ENCODE peak calls at places on chromosomes 16 and 17, in four cellular contexts. F, T, H and B are unnamed samples.
A peak's percentile ranks its signal among the peaks of the same experiment; 100 is the strongest.

GRCh38 chr16:28186752-28187151 is 25.0 kb downstream of the XPO6 start:
- DNase-seq in F (no peak), T (no peak), H (no peak), B (no peak)

GRCh38 chr17:5078106-5079028 is at the start of gene ZFP3:
- DNase-seq in F (peak; percentile 87), T (peak; percentile 92), H (peak; percentile 97), B (peak; percentile 95)

GRCh38 chr16:57622361-57623250 is 5.8 kb upstream of the ADGRG1 start:
- DNase-seq in F (peak; percentile 41), T (no peak), H (peak; percentile 67), B (peak; percentile 61)

GRCh38 chr16:70725024-70725911 is 39.4 kb upstream of the MTSS2 start:
- DNase-seq in F (no peak), T (no peak), H (no peak), B (peak; percentile 85)

GRCh38 chr16:84115919-84116719 is 623 bp downstream of the MBTPS1 start:
- DNase-seq in F (peak; percentile 57), T (no peak), H (no peak), B (no peak)

GRCh38 chr17:80986816-80987480 is 4.7 kb upstream of the CHMP6 start:
- DNase-seq in F (no peak), T (no peak), H (peak; percentile 86), B (peak; percentile 66)

GRCh38 chr17:72772331-72772821 is 320.1 kb downstream of the SLC39A11 start:
- DNase-seq in F (no peak), T (no peak), H (no peak), B (no peak)

GRCh38 chr16:46896314-46896968 is 12.3 kb downstream of the GPT2 start:
- DNase-seq in F (peak; percentile 63), T (no peak), H (peak; percentile 76), B (no peak)

GRCh38 chr17:73822371-73822770 is 178.1 kb upstream of the SDK2 start:
- DNase-seq in F (no peak), T (no peak), H (no peak), B (no peak)

GRCh38 chr17:80751070-80751459 is 206.4 kb downstream of the RPTOR start:
- DNase-seq in F (no peak), T (no peak), H (no peak), B (no peak)

GRCh38 chr17:2691069-2691871 is 20.3 kb downstream of the CLUH start:
- DNase-seq in F (no peak), T (no peak), H (peak; percentile 61), B (peak; percentile 62)

GRCh38 chr16:57592591-57593003 is 35.8 kb upstream of the ADGRG1 start:
- DNase-seq in F (no peak), T (no peak), H (peak; percentile 89), B (no peak)

GRCh38 chr17:29584452-29585079 is 4.9 kb downstream of the GIT1 start:
- DNase-seq in F (no peak), T (peak; percentile 26), H (no peak), B (peak; percentile 67)

GRCh38 chr17:2436516-2436915 is 35.7 kb upstream of the MNT start:
- DNase-seq in F (no peak), T (peak; percentile 18), H (no peak), B (no peak)

GRCh38 chr16:1530883-1531637 is 2.4 kb upstream of the TMEM204 start:
- DNase-seq in F (peak; percentile 86), T (no peak), H (no peak), B (no peak)

GRCh38 chr17:27218719-27219488 is 75.0 kb upstream of the WSB1 start:
- DNase-seq in F (no peak), T (no peak), H (no peak), B (no peak)

GRCh38 chr16:53734908-53735307 is 31.0 kb downstream of the FTO start:
- DNase-seq in F (no peak), T (no peak), H (no peak), B (no peak)

GRCh38 chr16:68244481-68244902 is 681 bp upstream of the PLA2G15 start:
- DNase-seq in F (no peak), T (no peak), H (peak; percentile 83), B (no peak)

GRCh38 chr17:62919388-62919787 is 46.6 kb upstream of the TANC2 start:
- DNase-seq in F (no peak), T (no peak), H (no peak), B (no peak)

GRCh38 chr17:78315355-78316114 is 44.3 kb downstream of the SOCS3 start:
- DNase-seq in F (peak; percentile 94), T (peak; percentile 35), H (no peak), B (peak; percentile 89)

GRCh38 chr16:69599731-69600130 is 34.0 kb downstream of the NFAT5 start:
- DNase-seq in F (no peak), T (no peak), H (no peak), B (no peak)

GRCh38 chr17:82873521-82873920 is 33.7 kb upstream of the ZNF750 start:
- DNase-seq in F (no peak), T (no peak), H (no peak), B (no peak)

GRCh38 chr16:55832425-55832787 is 490 bp downstream of the CES1 start:
- DNase-seq in F (no peak), T (peak; percentile 2), H (no peak), B (no peak)

DNA sequence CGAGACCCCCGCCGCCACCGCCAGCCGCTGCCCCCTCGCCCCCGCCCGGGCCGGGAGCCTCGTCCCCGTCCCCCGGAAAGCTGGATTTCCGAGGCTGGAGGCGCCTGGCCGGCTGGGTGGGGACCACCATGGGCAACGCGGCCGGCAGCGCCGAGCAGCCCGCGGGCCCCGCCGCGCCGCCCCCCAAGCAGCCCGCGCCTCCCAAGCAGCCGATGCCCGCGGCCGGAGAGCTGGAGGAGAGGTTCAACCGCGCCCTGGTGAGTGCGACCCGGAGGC is 250 bp downstream of the FMNL1 start:
- DNase-seq in F (no peak), T (no peak), H (peak; percentile 89), B (no peak)
- H3K4me3 ChIP-seq in F (peak overlapping the region; percentile 78), T (peak overlapping the region; percentile 85), H (peak overlapping the region; percentile 70), B (peak overlapping the region; percentile 64)

DNA sequence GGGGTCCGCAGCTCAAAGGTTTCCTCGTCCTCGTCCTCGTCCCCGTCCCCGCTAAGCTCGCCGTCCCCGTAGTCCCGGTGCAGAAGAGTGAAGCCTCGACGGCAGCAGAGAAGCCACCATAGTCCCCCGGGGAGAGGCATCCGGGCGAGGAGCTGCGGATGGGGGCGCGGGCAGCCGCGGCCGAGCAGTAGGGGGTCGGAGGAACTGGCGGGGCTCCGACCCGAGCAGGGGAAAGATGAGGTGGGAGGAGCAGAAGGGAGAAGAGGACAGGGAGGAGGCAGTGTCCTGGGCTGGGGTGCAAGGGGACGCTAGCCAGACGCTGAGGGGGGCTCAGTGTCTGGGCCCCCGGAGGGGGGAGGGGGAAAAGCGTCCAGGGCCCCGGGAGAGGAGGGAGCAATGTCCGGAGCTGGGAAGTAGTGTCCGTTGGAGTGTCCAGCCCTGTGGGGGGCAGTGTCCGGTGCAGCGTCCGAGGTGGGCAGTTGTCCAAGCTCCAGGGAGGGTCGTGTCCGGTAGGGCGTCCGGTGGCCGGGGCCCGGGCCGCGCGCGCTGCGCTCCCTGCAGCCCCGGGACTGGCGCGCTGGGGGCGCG is at the start of gene PLEKHH3:
- DNase-seq in F (no peak), T (peak; percentile 66), H (peak; percentile 85), B (no peak)
- TF ChIP-seq CTCF in F (peak; percentile 20), T (no peak), H (no peak), B (peak; percentile 28)

GRCh38 chr16:5769513-5769912 is 671.9 kb upstream of the EEF2KMT start:
- DNase-seq in F (no peak), T (no peak), H (no peak), B (no peak)
- H3K4me1 ChIP-seq in F (no peaks in the 10 kb centered on the region), T (no peaks in the 10 kb centered on the region), H (no peaks in the 10 kb centered on the region), B (no peaks in the 10 kb centered on the region)

DNA sequence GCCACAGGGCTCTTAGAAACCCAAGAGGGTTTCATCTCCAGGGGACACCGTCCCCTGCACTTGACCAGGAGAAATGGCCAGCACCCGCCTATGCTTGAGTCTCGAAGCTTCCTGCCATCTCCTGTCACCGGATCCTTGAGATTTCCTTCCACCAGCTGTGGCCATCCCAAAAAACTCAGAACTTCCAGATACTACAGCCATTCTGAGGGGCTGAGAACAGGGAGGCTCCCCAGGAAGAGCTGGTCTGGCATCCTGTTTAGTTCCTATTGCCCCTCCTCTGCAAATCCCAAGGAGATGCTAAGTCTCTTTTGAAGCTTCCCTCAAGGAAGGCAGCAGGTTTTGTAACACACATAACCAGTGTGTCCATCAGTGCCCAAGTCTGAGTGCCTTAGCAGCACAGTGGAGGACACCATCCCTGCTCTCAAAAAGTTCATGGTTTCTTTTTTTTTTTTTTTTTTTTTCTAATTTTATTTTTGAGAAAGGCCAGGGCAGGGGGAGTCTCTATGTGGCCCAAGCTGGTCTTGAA is 2.0 kb downstream of the UBALD2 start:
- DNase-seq in F (no peak), T (no peak), H (no peak), B (no peak)
- H3K4me3 ChIP-seq in F (peak overlapping the region; percentile 99), T (peak overlapping the region; percentile 89), H (peak overlapping the region; percentile 92), B (peak overlapping the region; percentile 77)

GRCh38 chr16:8869212-8869987 is 594 bp upstream of the CARHSP1 start:
- DNase-seq in F (no peak), T (peak; percentile 81), H (peak; percentile 87), B (no peak)
- TF ChIP-seq CTCF in F (no peak), T (peak; percentile 22), H (peak; percentile 21), B (no peak)

GRCh38 chr16:11674818-11675560 is 6.7 kb downstream of the SNN start:
- DNase-seq in F (peak; percentile 57), T (peak; percentile 30), H (no peak), B (no peak)
- H3K4me1 ChIP-seq in F (peaks cover 13% of the 10 kb centered on the region), T (peaks cover 9% of the 10 kb centered on the region), H (peaks cover 92% of the 10 kb centered on the region), B (peaks cover 48% of the 10 kb centered on the region)

DNA sequence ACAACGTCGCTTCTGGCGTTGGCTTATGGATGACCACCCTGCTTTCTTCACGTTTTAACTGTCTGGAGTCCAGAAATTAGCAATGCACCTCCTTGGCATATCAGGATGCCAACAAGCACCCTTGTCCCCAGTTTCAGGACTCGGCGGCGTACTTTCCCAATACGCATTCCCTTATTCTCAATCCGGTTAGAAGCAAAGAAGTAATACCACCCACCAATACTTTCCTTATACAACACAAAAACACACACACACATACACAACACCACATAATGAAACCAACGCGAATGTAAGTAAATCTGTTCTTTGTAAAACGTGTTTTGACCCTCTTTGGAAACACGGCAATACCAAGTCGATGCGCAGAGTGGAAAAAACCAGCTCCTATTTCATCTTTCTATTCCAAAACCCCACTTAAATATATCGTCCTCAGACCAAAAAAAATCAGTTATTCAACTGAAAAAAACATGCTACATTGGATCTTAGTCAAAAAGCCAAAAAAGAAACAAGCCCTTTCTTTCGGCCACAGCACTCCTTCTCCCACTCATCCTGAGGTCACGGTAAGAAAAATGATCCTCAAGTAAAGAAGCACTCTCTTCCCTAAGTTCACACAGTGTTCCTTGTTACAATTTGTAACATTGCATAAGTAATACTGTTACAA is 31.1 kb upstream of the ARL4D start:
- DNase-seq in F (peak; percentile 94), T (peak; percentile 68), H (no peak), B (no peak)
- H3K4me3 ChIP-seq in F (peak overlapping the region; percentile 31), T (peak overlapping the region; percentile 57), H (peak overlapping the region; percentile 50), B (peak overlapping the region; percentile 59)